ENCODE peak calls at places on chromosomes 1 and 21, in eight cellular contexts. One of them, this sample, is unnamed.

GRCh38 chr1:4046836-4047461 is 146.9 kb upstream of the C1orf174 start:
- DNase-seq in OCI-LY7: peak
- DNase-seq in CD8-positive, alpha-beta memory T cell: no peak
- DNase-seq in WERI-Rb-1: no peak
- DNase-seq in CD4-positive, alpha-beta memory T cell: no peak
- DNase-seq in PC-3: no peak
- DNase-seq in fibroblast of lung: no peak
- DNase-seq in pancreas: no peak
- DNase-seq in this sample: no peak

GRCh38 chr1:219580019-219580676 is 32.8 kb downstream of the ZC3H11B start:
- DNase-seq in WERI-Rb-1: no peak
- DNase-seq in OCI-LY7: no peak
- DNase-seq in fibroblast of lung: peak
- DNase-seq in PC-3: peak
- DNase-seq in CD8-positive, alpha-beta memory T cell: no peak
- DNase-seq in pancreas: no peak
- DNase-seq in CD4-positive, alpha-beta memory T cell: no peak
- DNase-seq in this sample: no peak

GRCh38 chr1:159054427-159054826 is 22.1 kb downstream of the AIM2 start:
- DNase-seq in OCI-LY7: no peak
- DNase-seq in PC-3: no peak
- DNase-seq in pancreas: no peak
- DNase-seq in fibroblast of lung: no peak
- DNase-seq in CD8-positive, alpha-beta memory T cell: no peak
- DNase-seq in WERI-Rb-1: no peak
- DNase-seq in CD4-positive, alpha-beta memory T cell: no peak
- DNase-seq in this sample: no peak

GRCh38 chr1:1132928-1133750 is 17.2 kb upstream of the C1orf159 start:
- DNase-seq in PC-3: no peak
- DNase-seq in fibroblast of lung: peak
- DNase-seq in pancreas: peak
- DNase-seq in CD8-positive, alpha-beta memory T cell: no peak
- DNase-seq in WERI-Rb-1: no peak
- DNase-seq in OCI-LY7: no peak
- DNase-seq in CD4-positive, alpha-beta memory T cell: no peak
- DNase-seq in this sample: no peak

GRCh38 chr1:25520446-25521061 is 22.9 kb upstream of the LDLRAP1 start:
- DNase-seq in CD4-positive, alpha-beta memory T cell: peak
- DNase-seq in OCI-LY7: peak
- DNase-seq in pancreas: peak
- DNase-seq in fibroblast of lung: peak
- DNase-seq in PC-3: peak
- DNase-seq in WERI-Rb-1: peak
- DNase-seq in CD8-positive, alpha-beta memory T cell: peak
- DNase-seq in this sample: no peak

GRCh38 chr1:169873582-169874200 is 20.0 kb downstream of the SCYL3 start:
- DNase-seq in fibroblast of lung: peak
- DNase-seq in pancreas: no peak
- DNase-seq in CD4-positive, alpha-beta memory T cell: no peak
- DNase-seq in WERI-Rb-1: no peak
- DNase-seq in CD8-positive, alpha-beta memory T cell: no peak
- DNase-seq in OCI-LY7: no peak
- DNase-seq in PC-3: peak
- DNase-seq in this sample: no peak

GRCh38 chr1:167150434-167150833 is 56.6 kb downstream of the STYXL2 start:
- DNase-seq in OCI-LY7: no peak
- DNase-seq in PC-3: no peak
- DNase-seq in pancreas: no peak
- DNase-seq in WERI-Rb-1: no peak
- DNase-seq in CD8-positive, alpha-beta memory T cell: no peak
- DNase-seq in CD4-positive, alpha-beta memory T cell: no peak
- DNase-seq in fibroblast of lung: no peak
- DNase-seq in this sample: no peak

GRCh38 chr1:84348240-84348555 is 46.7 kb downstream of the SAMD13 start:
- DNase-seq in pancreas: no peak
- DNase-seq in PC-3: peak
- DNase-seq in WERI-Rb-1: no peak
- DNase-seq in OCI-LY7: no peak
- DNase-seq in CD8-positive, alpha-beta memory T cell: no peak
- DNase-seq in CD4-positive, alpha-beta memory T cell: no peak
- DNase-seq in fibroblast of lung: peak
- DNase-seq in this sample: no peak

GRCh38 chr1:168097921-168098528 is 38.7 kb downstream of the GPR161 start:
- DNase-seq in PC-3: no peak
- DNase-seq in OCI-LY7: no peak
- DNase-seq in WERI-Rb-1: no peak
- DNase-seq in CD4-positive, alpha-beta memory T cell: no peak
- DNase-seq in pancreas: no peak
- DNase-seq in fibroblast of lung: no peak
- DNase-seq in CD8-positive, alpha-beta memory T cell: no peak
- DNase-seq in this sample: no peak

GRCh38 chr1:112722601-112723510 is 7.7 kb upstream of the PPM1J start:
- DNase-seq in pancreas: no peak
- DNase-seq in fibroblast of lung: peak
- DNase-seq in CD8-positive, alpha-beta memory T cell: no peak
- DNase-seq in CD4-positive, alpha-beta memory T cell: no peak
- DNase-seq in OCI-LY7: no peak
- DNase-seq in WERI-Rb-1: peak
- DNase-seq in PC-3: no peak
- DNase-seq in this sample: no peak

GRCh38 chr1:37685722-37686121 is 6.6 kb upstream of the CDCA8 start:
- DNase-seq in pancreas: no peak
- DNase-seq in CD4-positive, alpha-beta memory T cell: no peak
- DNase-seq in fibroblast of lung: no peak
- DNase-seq in OCI-LY7: no peak
- DNase-seq in CD8-positive, alpha-beta memory T cell: no peak
- DNase-seq in PC-3: no peak
- DNase-seq in WERI-Rb-1: no peak
- DNase-seq in this sample: no peak

GRCh38 chr21:45301521-45302081 is 13.9 kb upstream of the POFUT2 start:
- DNase-seq in fibroblast of lung: no peak
- DNase-seq in OCI-LY7: no peak
- DNase-seq in CD4-positive, alpha-beta memory T cell: no peak
- DNase-seq in pancreas: no peak
- DNase-seq in WERI-Rb-1: no peak
- DNase-seq in PC-3: no peak
- DNase-seq in CD8-positive, alpha-beta memory T cell: no peak
- DNase-seq in this sample: no peak

GRCh38 chr1:17617787-17618557 is 78.5 kb downstream of the ARHGEF10L start:
- DNase-seq in pancreas: no peak
- DNase-seq in CD4-positive, alpha-beta memory T cell: no peak
- DNase-seq in fibroblast of lung: peak
- DNase-seq in PC-3: peak
- DNase-seq in CD8-positive, alpha-beta memory T cell: no peak
- DNase-seq in OCI-LY7: no peak
- DNase-seq in WERI-Rb-1: no peak
- DNase-seq in this sample: no peak

GRCh38 chr21:41713495-41714281 is 53.2 kb downstream of the RIPK4 start:
- DNase-seq in WERI-Rb-1: no peak
- DNase-seq in pancreas: peak
- DNase-seq in PC-3: no peak
- DNase-seq in CD8-positive, alpha-beta memory T cell: no peak
- DNase-seq in OCI-LY7: no peak
- DNase-seq in CD4-positive, alpha-beta memory T cell: no peak
- DNase-seq in fibroblast of lung: no peak
- DNase-seq in this sample: no peak

GRCh38 chr1:205505791-205506190 is 1.3 kb downstream of the CDK18 start:
- DNase-seq in OCI-LY7: no peak
- DNase-seq in CD4-positive, alpha-beta memory T cell: no peak
- DNase-seq in fibroblast of lung: no peak
- DNase-seq in WERI-Rb-1: no peak
- DNase-seq in PC-3: peak
- DNase-seq in pancreas: peak
- DNase-seq in CD8-positive, alpha-beta memory T cell: no peak
- DNase-seq in this sample: no peak
- H3K27ac ChIP-seq in OCI-LY7: no peak
- H3K27ac ChIP-seq in CD4-positive, alpha-beta memory T cell: no peak
- H3K27ac ChIP-seq in fibroblast of lung: no peak
- H3K27ac ChIP-seq in WERI-Rb-1: no peak
- H3K27ac ChIP-seq in PC-3: no peak
- H3K27ac ChIP-seq in pancreas: no peak
- H3K27ac ChIP-seq in CD8-positive, alpha-beta memory T cell: no peak
- H3K27ac ChIP-seq in this sample: peak

DNA sequence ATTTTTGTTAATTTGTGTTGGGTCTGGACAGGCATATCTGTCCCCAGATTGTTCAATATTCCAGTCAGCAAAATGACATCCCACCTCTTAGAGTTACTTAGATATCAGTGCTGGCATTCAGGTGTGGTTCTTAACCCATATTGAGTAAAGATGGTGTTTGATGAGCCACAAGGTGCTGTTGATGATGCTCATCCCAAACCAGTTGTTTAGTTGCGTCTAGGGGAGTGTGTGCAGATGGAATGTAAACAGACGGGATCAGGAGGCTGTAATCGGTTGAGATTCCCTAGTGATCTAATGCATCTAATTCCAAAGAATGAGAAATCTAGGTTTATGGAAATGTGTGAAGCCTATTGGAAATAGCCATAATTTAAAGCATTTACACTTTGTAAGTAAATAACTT is 1.1 kb downstream of the HOOK1 start:
- DNase-seq in OCI-LY7: no peak
- DNase-seq in CD8-positive, alpha-beta memory T cell: no peak
- DNase-seq in WERI-Rb-1: no peak
- DNase-seq in CD4-positive, alpha-beta memory T cell: no peak
- DNase-seq in pancreas: no peak
- DNase-seq in fibroblast of lung: no peak
- DNase-seq in PC-3: peak
- DNase-seq in this sample: no peak
- H3K4me3 ChIP-seq in OCI-LY7: no peak
- H3K4me3 ChIP-seq in CD8-positive, alpha-beta memory T cell: no peak
- H3K4me3 ChIP-seq in WERI-Rb-1: peak
- H3K4me3 ChIP-seq in CD4-positive, alpha-beta memory T cell: peak
- H3K4me3 ChIP-seq in pancreas: peak
- H3K4me3 ChIP-seq in fibroblast of lung: no peak
- H3K4me3 ChIP-seq in PC-3: peak
- H3K4me3 ChIP-seq in this sample: peak

GRCh38 chr1:63890468-63890867 is 116.7 kb downstream of the ROR1 start:
- DNase-seq in WERI-Rb-1: no peak
- DNase-seq in CD8-positive, alpha-beta memory T cell: no peak
- DNase-seq in PC-3: no peak
- DNase-seq in pancreas: no peak
- DNase-seq in OCI-LY7: no peak
- DNase-seq in CD4-positive, alpha-beta memory T cell: no peak
- DNase-seq in fibroblast of lung: no peak
- DNase-seq in this sample: no peak

GRCh38 chr1:63892632-63893395 is 119.0 kb downstream of the ROR1 start:
- DNase-seq in WERI-Rb-1: peak
- DNase-seq in CD8-positive, alpha-beta memory T cell: no peak
- DNase-seq in OCI-LY7: peak
- DNase-seq in PC-3: peak
- DNase-seq in pancreas: no peak
- DNase-seq in fibroblast of lung: peak
- DNase-seq in CD4-positive, alpha-beta memory T cell: no peak
- DNase-seq in this sample: peak

GRCh38 chr1:63888984-63889383 is 115.2 kb downstream of the ROR1 start:
- DNase-seq in pancreas: no peak
- DNase-seq in WERI-Rb-1: no peak
- DNase-seq in CD4-positive, alpha-beta memory T cell: no peak
- DNase-seq in OCI-LY7: no peak
- DNase-seq in CD8-positive, alpha-beta memory T cell: no peak
- DNase-seq in fibroblast of lung: peak
- DNase-seq in PC-3: peak
- DNase-seq in this sample: no peak

GRCh38 chr1:63893976-63894375 is 120.2 kb downstream of the ROR1 start:
- DNase-seq in pancreas: no peak
- DNase-seq in CD4-positive, alpha-beta memory T cell: no peak
- DNase-seq in OCI-LY7: no peak
- DNase-seq in CD8-positive, alpha-beta memory T cell: no peak
- DNase-seq in PC-3: peak
- DNase-seq in WERI-Rb-1: no peak
- DNase-seq in fibroblast of lung: no peak
- DNase-seq in this sample: no peak

GRCh38 chr1:63891211-63891610 is 117.4 kb downstream of the ROR1 start:
- DNase-seq in CD8-positive, alpha-beta memory T cell: no peak
- DNase-seq in OCI-LY7: no peak
- DNase-seq in WERI-Rb-1: no peak
- DNase-seq in PC-3: no peak
- DNase-seq in pancreas: peak
- DNase-seq in fibroblast of lung: no peak
- DNase-seq in CD4-positive, alpha-beta memory T cell: no peak
- DNase-seq in this sample: no peak
- H3K27ac ChIP-seq in CD8-positive, alpha-beta memory T cell: no peak
- H3K27ac ChIP-seq in OCI-LY7: no peak
- H3K27ac ChIP-seq in WERI-Rb-1: no peak
- H3K27ac ChIP-seq in PC-3: no peak
- H3K27ac ChIP-seq in pancreas: no peak
- H3K27ac ChIP-seq in fibroblast of lung: no peak
- H3K27ac ChIP-seq in CD4-positive, alpha-beta memory T cell: no peak
- H3K27ac ChIP-seq in this sample: no peak

GRCh38 chr1:181430015-181430657 is 53.2 kb upstream of the CACNA1E start:
- DNase-seq in CD4-positive, alpha-beta memory T cell: no peak
- DNase-seq in PC-3: no peak
- DNase-seq in fibroblast of lung: no peak
- DNase-seq in pancreas: no peak
- DNase-seq in CD8-positive, alpha-beta memory T cell: no peak
- DNase-seq in OCI-LY7: no peak
- DNase-seq in WERI-Rb-1: no peak
- DNase-seq in this sample: no peak

GRCh38 chr1:181429462-181429861 is 53.9 kb upstream of the CACNA1E start:
- DNase-seq in OCI-LY7: no peak
- DNase-seq in WERI-Rb-1: no peak
- DNase-seq in CD4-positive, alpha-beta memory T cell: no peak
- DNase-seq in CD8-positive, alpha-beta memory T cell: no peak
- DNase-seq in PC-3: no peak
- DNase-seq in pancreas: no peak
- DNase-seq in fibroblast of lung: no peak
- DNase-seq in this sample: no peak

GRCh38 chr1:181425566-181425965 is 57.8 kb upstream of the CACNA1E start:
- DNase-seq in WERI-Rb-1: no peak
- DNase-seq in CD4-positive, alpha-beta memory T cell: no peak
- DNase-seq in CD8-positive, alpha-beta memory T cell: no peak
- DNase-seq in pancreas: no peak
- DNase-seq in PC-3: no peak
- DNase-seq in OCI-LY7: no peak
- DNase-seq in fibroblast of lung: no peak
- DNase-seq in this sample: no peak

GRCh38 chr1:181423301-181423918 is 59.9 kb upstream of the CACNA1E start:
- DNase-seq in PC-3: peak
- DNase-seq in fibroblast of lung: peak
- DNase-seq in CD4-positive, alpha-beta memory T cell: peak
- DNase-seq in pancreas: peak
- DNase-seq in CD8-positive, alpha-beta memory T cell: no peak
- DNase-seq in OCI-LY7: peak
- DNase-seq in WERI-Rb-1: peak
- DNase-seq in this sample: no peak

DNA sequence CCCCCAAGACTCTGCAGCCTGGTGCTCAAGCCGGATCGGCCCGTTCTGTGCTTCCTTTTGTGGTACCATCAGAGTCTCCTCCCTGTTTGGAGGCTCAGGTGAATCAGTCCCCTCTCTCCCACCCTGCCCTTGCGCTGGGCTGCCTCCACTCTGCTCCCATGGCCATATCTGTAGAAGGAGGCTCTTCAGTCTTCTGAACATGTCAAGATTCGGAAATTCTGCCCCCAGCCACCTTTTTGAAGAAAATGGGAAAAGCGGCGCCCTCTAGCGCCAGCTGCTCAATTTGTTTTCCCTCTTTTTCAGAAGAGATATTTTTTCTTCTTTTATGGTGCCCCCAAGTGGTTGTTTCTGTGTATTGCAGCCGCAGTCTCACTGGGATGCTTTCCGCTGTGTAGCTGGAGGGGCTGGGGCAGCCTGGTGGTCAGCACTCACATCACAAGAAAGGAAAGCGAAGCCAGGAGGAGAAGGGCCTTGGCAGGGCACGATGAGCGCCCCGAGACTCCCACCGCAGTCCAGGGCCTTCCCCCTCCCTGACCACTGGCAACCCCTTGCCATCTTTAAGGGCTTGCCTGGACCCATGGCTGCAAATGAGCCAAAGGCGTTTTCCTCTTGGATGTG is 58.4 kb upstream of the CACNA1E start:
- DNase-seq in pancreas: peak
- DNase-seq in CD8-positive, alpha-beta memory T cell: peak
- DNase-seq in OCI-LY7: peak
- DNase-seq in PC-3: peak
- DNase-seq in CD4-positive, alpha-beta memory T cell: peak
- DNase-seq in fibroblast of lung: peak
- DNase-seq in WERI-Rb-1: peak
- DNase-seq in this sample: no peak
- H3K4me3 ChIP-seq in pancreas: no peak
- H3K4me3 ChIP-seq in CD8-positive, alpha-beta memory T cell: peak
- H3K4me3 ChIP-seq in OCI-LY7: no peak
- H3K4me3 ChIP-seq in PC-3: no peak
- H3K4me3 ChIP-seq in CD4-positive, alpha-beta memory T cell: no peak
- H3K4me3 ChIP-seq in fibroblast of lung: no peak
- H3K4me3 ChIP-seq in WERI-Rb-1: no peak
- H3K4me3 ChIP-seq in this sample: no peak

This sample was measured in esophagus squamous epithelium.